ENCODE peak calls at places on chromosomes 16 and 17, in nine cellular contexts. M is PC-3; Y is aorta; L is heart right ventricle; R is heart left ventricle; J is Karpas-422; Z is CD8-positive, alpha-beta T cell; D is colonic mucosa; U is mammary epithelial cell. S is an unnamed sample.

GRCh38 chr17:29363716-29364115 is 26.4 kb upstream of the TAOK1 start:
- DNase-seq in M (no peak), Y (no peak), L (no peak), R (no peak), J (no peak), Z (no peak), D (no peak), U (peak; percentile 35), S (no peak)

GRCh38 chr17:8747731-8748130 is 3.1 kb upstream of the CCDC42 start:
- DNase-seq in M (no peak), Y (no peak), L (no peak), R (no peak), J (no peak), Z (no peak), D (no peak), U (no peak), S (no peak)

GRCh38 chr17:11459780-11460426 is 138.4 kb upstream of the DNAH9 start:
- DNase-seq in M (no peak), Y (no peak), L (no peak), R (no peak), J (no peak), Z (no peak), D (no peak), U (no peak), S (no peak)

GRCh38 chr17:37650419-37651003 is 7.3 kb upstream of the DDX52 start:
- DNase-seq in M (peak; percentile 46), Y (no peak), L (no peak), R (no peak), J (peak; percentile 47), Z (no peak), D (peak; percentile 44), U (peak; percentile 30), S (peak; percentile 27)

GRCh38 chr17:22461460-22462145 is 769.3 kb downstream of the KCNJ18 start:
- DNase-seq in M (no peak), Y (no peak), L (no peak), R (no peak), J (no peak), Z (no peak), D (no peak), U (no peak), S (no peak)

GRCh38 chr16:50378417-50378816 is 9.6 kb upstream of the BRD7 start:
- DNase-seq in M (no peak), Y (no peak), L (no peak), R (no peak), J (no peak), Z (no peak), D (no peak), U (no peak), S (no peak)

GRCh38 chr17:77049440-77049839 is 91.3 kb upstream of the SEC14L1 start:
- DNase-seq in M (no peak), Y (no peak), L (no peak), R (no peak), J (no peak), Z (no peak), D (no peak), U (no peak), S (no peak)

GRCh38 chr17:5705081-5705875 is 121.0 kb upstream of the NLRP1 start:
- DNase-seq in M (no peak), Y (no peak), L (no peak), R (no peak), J (peak; percentile 61), Z (no peak), D (no peak), U (no peak), S (no peak)

GRCh38 chr17:29331330-29331729 is 37.4 kb upstream of the NUFIP2 start:
- DNase-seq in M (no peak), Y (no peak), L (no peak), R (no peak), J (no peak), Z (no peak), D (no peak), U (no peak), S (no peak)

GRCh38 chr16:714079-714478 is 839 bp upstream of the METRN start:
- DNase-seq in M (peak; percentile 51), Y (no peak), L (no peak), R (no peak), J (no peak), Z (no peak), D (no peak), U (no peak), S (no peak)

GRCh38 chr16:29148867-29149272 is 164.0 kb downstream of the LAT start:
- DNase-seq in M (no peak), Y (peak; percentile 81), L (peak; percentile 59), R (peak; percentile 81), J (no peak), Z (peak; percentile 84), D (peak; percentile 46), U (no peak), S (no peak)

DNA sequence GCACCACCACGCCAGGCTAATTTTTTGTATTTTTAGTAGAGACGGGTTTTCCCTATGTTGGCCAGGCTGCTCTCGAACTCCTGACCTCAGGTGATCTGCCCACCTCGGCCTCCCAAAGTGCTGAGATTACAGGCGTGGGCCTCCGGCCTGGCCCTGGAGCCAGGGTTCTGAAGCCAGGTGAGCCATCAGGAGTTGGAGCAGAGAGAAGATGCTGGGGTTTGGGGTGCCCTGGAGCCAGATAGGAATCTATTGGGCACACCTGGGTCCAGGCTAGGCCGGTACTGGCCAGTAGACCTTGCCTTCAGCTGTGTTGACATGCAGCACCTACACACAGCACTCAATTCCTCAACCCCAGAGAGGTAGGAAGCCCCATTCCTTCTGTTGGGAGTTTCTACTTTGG is 5.4 kb upstream of the CD300A start:
- DNase-seq in M (no peak), Y (no peak), L (no peak), R (no peak), J (no peak), Z (no peak), D (no peak), U (no peak), S (no peak)
- H3K4me1 ChIP-seq in M (no peaks in the 10 kb centered on the region), Y (no peaks in the 10 kb centered on the region), L (peaks cover 24% of the 10 kb centered on the region), R (peaks cover 5% of the 10 kb centered on the region), J (no peaks in the 10 kb centered on the region), Z (peaks cover 58% of the 10 kb centered on the region), D (no peaks in the 10 kb centered on the region), U (no peaks in the 10 kb centered on the region), S (no peaks in the 10 kb centered on the region)

DNA sequence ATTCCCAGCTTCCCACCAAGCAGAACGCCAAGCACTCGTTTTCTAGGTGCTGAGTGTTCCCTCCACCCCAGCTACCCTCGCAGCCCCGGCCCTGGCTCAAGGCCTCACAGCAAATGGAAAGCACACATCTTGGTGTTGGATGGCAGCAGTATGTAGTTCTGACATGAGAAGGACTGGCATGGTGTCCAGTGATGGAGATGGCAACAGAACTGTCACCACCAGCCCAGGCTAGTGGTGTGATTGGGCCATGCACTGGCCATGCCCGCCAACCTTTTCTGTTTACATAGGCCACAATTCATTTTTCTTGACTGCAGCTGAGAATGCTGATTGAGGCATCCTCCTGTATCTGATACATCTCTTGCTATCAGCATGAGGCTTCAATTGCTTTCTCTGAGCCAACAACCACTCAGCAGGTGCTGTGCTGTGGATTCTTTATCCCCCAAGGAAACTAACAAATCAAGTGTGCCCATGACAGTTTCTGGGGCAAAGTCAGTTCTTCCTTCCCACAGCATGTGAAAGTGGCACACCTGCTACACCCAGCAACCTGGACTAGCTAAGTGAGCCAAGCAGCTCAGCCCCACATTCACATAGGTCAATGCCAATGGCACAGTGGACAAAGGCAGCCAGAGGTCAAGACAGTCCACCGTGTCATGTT is 3.8 kb downstream of the SLC12A4 start:
- DNase-seq in M (no peak), Y (no peak), L (no peak), R (no peak), J (no peak), Z (no peak), D (no peak), U (no peak), S (no peak)
- H3K27ac ChIP-seq in M (no peak overlapping the region), Y (peak overlapping the region; percentile 23), L (peak overlapping the region; percentile 97), R (peak overlapping the region; percentile 97), J (no peak overlapping the region), Z (no peak overlapping the region), D (no peak overlapping the region), U (no peak overlapping the region), S (no peak overlapping the region)

GRCh38 chr17:2174048-2174447 is 119.1 kb downstream of the HIC1 start:
- DNase-seq in M (no peak), Y (no peak), L (no peak), R (no peak), J (no peak), Z (no peak), D (no peak), U (peak; percentile 40), S (no peak)

GRCh38 chr17:2171725-2172446 is 117.0 kb downstream of the HIC1 start:
- DNase-seq in M (peak; percentile 40), Y (peak; percentile 88), L (peak; percentile 72), R (peak; percentile 75), J (no peak), Z (no peak), D (peak; percentile 63), U (peak; percentile 72), S (no peak)

GRCh38 chr17:2174471-2175293 is 119.8 kb downstream of the HIC1 start:
- DNase-seq in M (no peak), Y (peak; percentile 86), L (peak; percentile 81), R (peak; percentile 87), J (no peak), Z (no peak), D (no peak), U (no peak), S (no peak)

GRCh38 chr17:2172447-2172938 is 117.6 kb downstream of the HIC1 start:
- DNase-seq in M (peak; percentile 15), Y (no peak), L (peak; percentile 44), R (no peak), J (no peak), Z (no peak), D (no peak), U (peak; percentile 55), S (no peak)

GRCh38 chr17:2173005-2173404 is 118.1 kb downstream of the HIC1 start:
- DNase-seq in M (no peak), Y (no peak), L (no peak), R (no peak), J (no peak), Z (no peak), D (no peak), U (no peak), S (no peak)
- H3K4me1 ChIP-seq in M (peaks cover 15% of the 10 kb centered on the region), Y (peaks cover 19% of the 10 kb centered on the region), L (peaks cover 90% of the 10 kb centered on the region), R (peaks cover 87% of the 10 kb centered on the region), J (no peaks in the 10 kb centered on the region), Z (no peaks in the 10 kb centered on the region), D (no peaks in the 10 kb centered on the region), U (peaks cover 38% of the 10 kb centered on the region), S (no peaks in the 10 kb centered on the region)

GRCh38 chr16:17499223-17499902 is 28.6 kb upstream of the XYLT1 start:
- DNase-seq in M (no peak), Y (no peak), L (no peak), R (no peak), J (no peak), Z (no peak), D (no peak), U (no peak), S (no peak)

GRCh38 chr16:17508303-17508702 is 37.5 kb upstream of the XYLT1 start:
- DNase-seq in M (no peak), Y (no peak), L (no peak), R (no peak), J (no peak), Z (no peak), D (no peak), U (no peak), S (no peak)

GRCh38 chr16:17503331-17503730 is 32.6 kb upstream of the XYLT1 start:
- DNase-seq in M (no peak), Y (no peak), L (no peak), R (no peak), J (no peak), Z (no peak), D (no peak), U (no peak), S (no peak)

GRCh38 chr16:17501321-17501720 is 30.6 kb upstream of the XYLT1 start:
- DNase-seq in M (no peak), Y (no peak), L (no peak), R (no peak), J (no peak), Z (no peak), D (no peak), U (no peak), S (no peak)

GRCh38 chr16:17504050-17504449 is 33.3 kb upstream of the XYLT1 start:
- DNase-seq in M (no peak), Y (no peak), L (no peak), R (no peak), J (no peak), Z (no peak), D (no peak), U (no peak), S (no peak)
- H3K27ac ChIP-seq in M (no peak overlapping the region), Y (no peak overlapping the region), L (no peak overlapping the region), R (no peak overlapping the region), J (no peak overlapping the region), Z (no peak overlapping the region), D (no peak overlapping the region), U (no peak overlapping the region), S (no peak overlapping the region)